ENCODE peak calls at places on chromosomes 7 and 10, in four cellular contexts. S is HepG2, H is astrocyte, D is endothelial cell of umbilical vein. R is an unnamed sample. For H3K4me1, the result is how much of the 10 kb centered on the place peaks cover.

GRCh38 chr10:99993994-99994689 is 15.6 kb downstream of the DNMBP start:
- DNase-seq in S (no peak), H (peak), D (peak), R (no peak)

GRCh38 chr7:38323156-38323555 is 49.7 kb upstream of the TARP start:
- DNase-seq in S (no peak), H (peak), D (no peak), R (no peak)

GRCh38 chr7:35630573-35630972 is 64.4 kb downstream of the HERPUD2 start:
- DNase-seq in S (no peak), H (peak), D (peak), R (peak)

GRCh38 chr10:62813453-62813852 is 2.7 kb downstream of the EGR2 start:
- DNase-seq in S (no peak), H (no peak), D (no peak), R (no peak)

GRCh38 chr7:137829337-137829992 is 17.3 kb downstream of the DGKI start:
- DNase-seq in S (no peak), H (no peak), D (no peak), R (no peak)

GRCh38 chr7:125423444-125424155 is 494.0 kb upstream of the POT1 start:
- DNase-seq in S (no peak), H (peak), D (peak), R (peak)

GRCh38 chr10:114708717-114709352 is 50.8 kb upstream of the ABLIM1 start:
- DNase-seq in S (peak), H (peak), D (peak), R (peak)

GRCh38 chr10:129953541-129954031 is 10.5 kb downstream of the EBF3 start:
- DNase-seq in S (no peak), H (no peak), D (no peak), R (no peak)

GRCh38 chr7:138900040-138900828 is 81.0 kb downstream of the KIAA1549 start:
- DNase-seq in S (no peak), H (peak), D (no peak), R (no peak)

GRCh38 chr10:127649642-127650041 is 87.3 kb upstream of the FOXI2 start:
- DNase-seq in S (peak), H (no peak), D (peak), R (no peak)

GRCh38 chr7:148856035-148856881 is 27.8 kb downstream of the EZH2 start:
- DNase-seq in S (peak), H (no peak), D (peak), R (peak)

GRCh38 chr7:14023838-14024237 is 34.4 kb upstream of the ETV1 start:
- DNase-seq in S (no peak), H (peak), D (no peak), R (no peak)

GRCh38 chr10:94103902-94104301 is 110.2 kb downstream of the PLCE1 start:
- DNase-seq in S (no peak), H (peak), D (no peak), R (no peak)

GRCh38 chr7:90401989-90402388 is 1.3 kb upstream of the CLDN12 start:
- DNase-seq in S (no peak), H (no peak), D (peak), R (no peak)

GRCh38 chr10:93856349-93857140 is 37.2 kb upstream of the SLC35G1 start:
- DNase-seq in S (no peak), H (no peak), D (no peak), R (no peak)

GRCh38 chr10:8044908-8045727 is 9.4 kb upstream of the GATA3 start:
- DNase-seq in S (no peak), H (no peak), D (peak), R (peak)

GRCh38 chr10:99731296-99732032 is 463 bp downstream of the COX15 start:
- DNase-seq in S (no peak), H (no peak), D (no peak), R (no peak)

GRCh38 chr10:69403519-69403918 is 13.2 kb downstream of the TACR2 start:
- DNase-seq in S (no peak), H (peak), D (peak), R (peak)

GRCh38 chr10:103506061-103506460 is 12.6 kb downstream of the NEURL1 start:
- DNase-seq in S (no peak), H (no peak), D (no peak), R (no peak)

GRCh38 chr7:75565129-75565528 is 73.0 kb downstream of the SPDYE5 start:
- DNase-seq in S (no peak), H (peak), D (peak), R (peak)

GRCh38 chr10:96400465-96400864 is 41.7 kb upstream of the OPALIN start:
- DNase-seq in S (no peak), H (no peak), D (no peak), R (no peak)

GRCh38 chr10:4883079-4883739 is 57.2 kb downstream of the AKR1E2 start:
- DNase-seq in S (peak), H (peak), D (no peak), R (peak)

GRCh38 chr7:159096736-159097581 is 47.7 kb downstream of the VIPR2 start:
- DNase-seq in S (no peak), H (no peak), D (no peak), R (no peak)

GRCh38 chr10:101829561-101830315 is 11.5 kb upstream of the OGA start:
- DNase-seq in S (no peak), H (no peak), D (no peak), R (no peak)

GRCh38 chr7:126486806-126487205 is 765.9 kb downstream of the GRM8 start:
- DNase-seq in S (no peak), H (no peak), D (no peak), R (no peak)

GRCh38 chr7:77532247-77532646 is 4.8 kb upstream of the PTPN12 start:
- DNase-seq in S (peak), H (no peak), D (no peak), R (no peak)

GRCh38 chr7:130598056-130598455 is 70.5 kb downstream of the COPG2 start:
- DNase-seq in S (no peak), H (no peak), D (no peak), R (no peak)

GRCh38 chr7:100978300-100978699 is 8.9 kb downstream of the MUC12 start:
- DNase-seq in S (no peak), H (no peak), D (no peak), R (no peak)

GRCh38 chr10:129761166-129761565 is 202.9 kb downstream of the EBF3 start:
- DNase-seq in S (no peak), H (no peak), D (no peak), R (no peak)

GRCh38 chr10:24952146-24952700 is at the start of gene PRTFDC1:
- DNase-seq in S (no peak), H (no peak), D (peak), R (no peak)

GRCh38 chr7:140698477-140698876 is 2.0 kb downstream of the NDUFB2 start:
- DNase-seq in S (no peak), H (no peak), D (no peak), R (no peak)

GRCh38 chr7:140707132-140707531 is 10.6 kb downstream of the NDUFB2 start:
- DNase-seq in S (no peak), H (no peak), D (no peak), R (no peak)

GRCh38 chr7:140704205-140704604 is 7.7 kb downstream of the NDUFB2 start:
- DNase-seq in S (no peak), H (no peak), D (no peak), R (no peak)

GRCh38 chr7:140697447-140698143 is 1.1 kb downstream of the NDUFB2 start:
- DNase-seq in S (no peak), H (peak), D (no peak), R (no peak)

GRCh38 chr7:140702774-140703173 is 6.3 kb downstream of the NDUFB2 start:
- DNase-seq in S (no peak), H (no peak), D (no peak), R (no peak)
- H3K9ac ChIP-seq in S (no peak), H (no peak), D (no peak), R (no peak)

DNA sequence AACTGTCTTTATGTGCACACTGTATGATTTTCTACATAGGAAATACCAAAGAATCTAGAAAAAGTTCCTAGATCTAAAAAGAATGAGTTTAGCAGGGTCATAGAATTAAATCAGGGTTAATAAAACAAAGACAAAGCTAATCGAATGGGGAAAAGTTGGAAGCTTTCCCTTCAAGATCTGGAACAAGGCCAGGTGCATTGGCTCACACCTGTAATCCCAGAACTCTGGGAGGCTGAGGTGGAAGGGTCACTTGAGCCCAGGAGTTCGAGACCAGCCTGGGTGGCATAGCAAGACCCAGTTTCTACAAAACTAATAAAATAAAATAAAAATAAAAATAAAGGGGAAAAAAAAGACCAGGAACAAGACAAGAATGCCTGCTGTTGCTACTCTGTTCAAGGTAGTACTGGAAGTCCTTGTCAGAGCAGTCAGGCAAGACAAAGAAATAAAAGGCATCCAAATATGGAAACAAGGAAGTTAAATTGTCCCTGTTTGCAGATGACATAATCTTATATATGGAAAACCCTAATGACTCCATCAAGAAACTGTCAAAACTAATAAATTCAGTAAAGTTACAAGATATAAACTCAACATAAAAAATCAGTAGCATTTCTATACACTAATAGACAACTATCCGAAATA is 76.1 kb upstream of the RHEB start:
- DNase-seq in S (no peak), H (no peak), D (peak), R (no peak)
- H3K4me1 ChIP-seq in S (under half), H (under half), D (half or more), R (half or more)

GRCh38 chr10:15252396-15252795 is 83.9 kb upstream of the NMT2 start:
- DNase-seq in S (no peak), H (no peak), D (no peak), R (no peak)

GRCh38 chr10:15253951-15254807 is 85.7 kb upstream of the NMT2 start:
- DNase-seq in S (no peak), H (no peak), D (no peak), R (no peak)

GRCh38 chr10:15255961-15256360 is 87.5 kb upstream of the NMT2 start:
- DNase-seq in S (no peak), H (no peak), D (no peak), R (no peak)

GRCh38 chr10:15251791-15252380 is 83.4 kb upstream of the NMT2 start:
- DNase-seq in S (no peak), H (no peak), D (no peak), R (no peak)

GRCh38 chr10:15254808-15255655 is 86.5 kb upstream of the NMT2 start:
- DNase-seq in S (no peak), H (no peak), D (no peak), R (no peak)
- H3K9ac ChIP-seq in S (no peak), H (no peak), D (no peak), R (no peak)

DNA sequence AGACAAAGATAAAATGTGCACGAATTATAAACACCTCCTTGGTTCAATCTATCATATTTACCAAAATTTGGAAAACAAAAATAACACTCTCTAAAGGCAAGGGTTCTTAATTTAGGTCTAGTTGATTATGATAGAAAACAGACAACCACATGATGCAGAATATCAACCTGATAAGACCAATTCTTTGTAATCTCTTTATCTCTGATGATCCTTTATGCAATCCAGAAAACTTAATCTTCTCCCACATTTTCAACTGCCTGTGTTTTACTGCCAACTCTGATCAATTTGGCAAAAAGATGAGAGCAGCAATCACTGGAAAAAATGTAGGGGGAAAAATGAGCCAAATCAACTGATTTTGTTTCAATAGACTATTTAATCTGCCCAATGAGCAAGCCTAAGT is 148.5 kb downstream of the LRRN3 start:
- DNase-seq in S (no peak), H (peak), D (no peak), R (no peak)
- H3K4me1 ChIP-seq in S (under half), H (under half), D (under half), R (under half)

GRCh38 chr7:87004956-87005355 is 54.5 kb downstream of the ELAPOR2 start:
- DNase-seq in S (no peak), H (no peak), D (no peak), R (no peak)

GRCh38 chr7:87007063-87007462 is 52.4 kb downstream of the ELAPOR2 start:
- DNase-seq in S (no peak), H (no peak), D (no peak), R (no peak)

GRCh38 chr7:87000344-87000743 is 59.1 kb downstream of the ELAPOR2 start:
- DNase-seq in S (no peak), H (no peak), D (no peak), R (no peak)

GRCh38 chr7:87001214-87001613 is 58.2 kb downstream of the ELAPOR2 start:
- DNase-seq in S (no peak), H (peak), D (peak), R (peak)

GRCh38 chr7:87003872-87004798 is 55.3 kb downstream of the ELAPOR2 start:
- DNase-seq in S (no peak), H (peak), D (peak), R (no peak)
- H3K9ac ChIP-seq in S (no peak), H (no peak), D (no peak), R (no peak)

GRCh38 chr7:132943645-132944044 is 138.2 kb downstream of the CHCHD3 start:
- DNase-seq in S (no peak), H (no peak), D (no peak), R (no peak)

GRCh38 chr7:132942721-132943120 is 139.2 kb downstream of the CHCHD3 start:
- DNase-seq in S (no peak), H (peak), D (no peak), R (no peak)

GRCh38 chr7:132944774-132945173 is 137.1 kb downstream of the CHCHD3 start:
- DNase-seq in S (no peak), H (no peak), D (no peak), R (no peak)

GRCh38 chr7:132950685-132951084 is 131.2 kb downstream of the CHCHD3 start:
- DNase-seq in S (no peak), H (no peak), D (no peak), R (no peak)

DNA sequence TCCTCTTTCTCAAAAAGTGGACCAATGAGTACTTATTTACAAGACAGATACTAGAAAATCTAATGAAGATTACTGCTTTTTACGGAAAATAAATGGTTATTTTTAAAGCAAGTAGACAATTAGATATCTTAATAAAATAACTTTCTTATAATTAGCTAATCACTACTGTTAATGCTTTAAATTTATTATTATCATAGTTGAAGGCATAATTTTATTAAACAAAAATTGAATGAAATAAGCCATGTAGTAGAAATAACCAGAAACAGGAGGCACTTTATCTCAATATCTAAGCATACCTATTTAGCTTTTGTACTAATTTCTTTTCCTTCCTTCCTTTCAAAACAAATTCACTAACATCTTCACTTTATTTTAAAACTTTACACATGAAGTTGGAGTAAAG is 134.9 kb downstream of the CHCHD3 start:
- DNase-seq in S (no peak), H (no peak), D (no peak), R (no peak)
- H3K4me1 ChIP-seq in S (under half), H (under half), D (under half), R (under half)

GRCh38 chr10:79259834-79260233 is 87.4 kb upstream of the PPIF start:
- DNase-seq in S (no peak), H (no peak), D (no peak), R (no peak)

GRCh38 chr10:79262131-79262530 is 85.1 kb upstream of the PPIF start:
- DNase-seq in S (no peak), H (no peak), D (no peak), R (peak)

GRCh38 chr10:79258894-79259293 is 88.4 kb upstream of the PPIF start:
- DNase-seq in S (no peak), H (no peak), D (no peak), R (no peak)

GRCh38 chr10:79262959-79263746 is 84.1 kb upstream of the PPIF start:
- DNase-seq in S (no peak), H (no peak), D (no peak), R (no peak)

DNA sequence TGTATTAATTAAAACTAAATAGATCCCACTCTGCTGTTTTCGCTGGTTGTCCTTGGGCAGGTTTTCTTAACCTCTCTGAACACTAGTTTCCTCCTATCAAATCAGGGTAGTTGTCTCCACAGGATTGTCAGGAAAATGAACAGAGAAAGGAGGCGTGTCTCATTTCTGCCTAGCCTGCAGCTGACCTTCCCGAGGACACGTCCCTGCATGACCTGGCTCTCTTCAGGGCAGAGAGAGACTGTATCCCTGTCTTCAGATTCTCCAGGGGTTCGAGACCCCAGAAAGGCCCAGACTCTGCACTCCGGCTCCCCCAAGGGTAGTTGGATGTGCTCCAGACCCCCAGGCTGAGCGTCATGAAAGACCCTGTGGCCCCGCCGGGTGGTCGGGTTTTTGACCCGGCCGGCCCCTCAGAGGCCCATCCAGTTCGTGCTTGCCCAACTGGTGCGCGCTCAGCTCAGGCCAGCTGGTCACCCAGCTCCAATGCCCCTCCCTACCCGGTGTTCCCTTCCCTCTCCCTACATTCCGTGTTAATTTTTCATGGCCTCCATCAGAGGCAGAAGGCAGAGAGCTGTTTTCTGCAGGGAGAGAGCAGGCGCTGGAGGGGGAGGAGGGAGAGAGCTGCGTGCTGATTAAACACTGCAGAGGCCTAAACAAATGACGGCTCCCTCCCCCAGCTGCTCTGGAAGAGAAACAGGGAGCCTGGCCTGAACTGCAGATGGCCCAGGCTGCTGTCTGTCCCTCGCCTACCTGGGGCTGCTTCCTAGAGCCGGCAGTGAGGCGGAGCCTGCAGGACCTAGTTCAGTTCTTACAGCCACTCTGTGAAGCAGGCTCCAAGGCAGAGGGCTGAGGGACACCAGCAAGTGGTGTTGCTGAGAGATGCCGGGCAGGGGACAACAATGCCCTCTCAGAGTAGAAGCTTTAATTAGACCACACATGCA is 86.2 kb upstream of the PPIF start:
- DNase-seq in S (peak), H (no peak), D (no peak), R (no peak)
- H3K9ac ChIP-seq in S (no peak), H (no peak), D (no peak), R (no peak)

DNA sequence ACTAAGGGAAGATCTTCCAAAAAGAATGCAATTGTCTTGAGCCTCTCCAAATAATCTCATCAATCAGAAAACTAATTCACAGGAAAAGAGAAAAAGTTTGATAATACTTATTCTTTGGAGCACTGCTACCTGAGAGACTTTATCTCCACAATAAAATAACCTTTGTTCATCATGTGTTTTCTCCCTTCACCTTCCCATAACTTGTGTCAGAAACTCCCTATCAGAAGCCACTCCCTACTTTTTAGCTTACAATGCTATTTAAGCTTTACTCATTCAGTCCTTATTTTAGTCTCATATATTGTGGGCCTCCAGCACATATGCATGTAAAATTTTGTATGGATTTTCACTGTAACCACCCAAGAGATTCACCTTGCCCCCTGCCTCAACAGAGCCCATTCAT is 1.0 kb downstream of the CYP3A43 start:
- DNase-seq in S (peak), H (no peak), D (no peak), R (no peak)
- H3K4me1 ChIP-seq in S (half or more), H (under half), D (under half), R (under half)

GRCh38 chr7:105157278-105157677 is 143.3 kb downstream of the KMT2E start:
- DNase-seq in S (no peak), H (no peak), D (no peak), R (no peak)
- H3K9ac ChIP-seq in S (no peak), H (no peak), D (no peak), R (no peak)

GRCh38 chr10:61589547-61590243 is 73.0 kb upstream of the CABCOCO1 start:
- DNase-seq in S (no peak), H (no peak), D (peak), R (no peak)
- H3K4me1 ChIP-seq in S (under half), H (under half), D (under half), R (under half)

R was measured in mammary epithelial cell.